ENCODE peak calls at places on chromosomes 7 and 10, in seven cellular contexts. D is PC-9, F is left ventricle myocardium inferior, S is lower lobe of right lung, U is mammary epithelial cell, K is hepatocyte, V is heart right ventricle. H is an unnamed sample. For H3K4me1 and H3K27me3, the result is how much of the 10 kb centered on the place peaks cover.

GRCh38 chr7:78585958-78586357 is 787.4 kb downstream of the PHTF2 start:
- DNase-seq in D (no peak), F (no peak), S (no peak), U (no peak), K (no peak), V (no peak), H (no peak)

GRCh38 chr10:79009144-79009543 is 59.6 kb upstream of the ZMIZ1 start:
- DNase-seq in D (no peak), F (no peak), S (no peak), U (no peak), K (no peak), V (no peak), H (no peak)

GRCh38 chr7:157936976-157937375 is 600.2 kb downstream of the DNAJB6 start:
- DNase-seq in D (no peak), F (no peak), S (no peak), U (no peak), K (no peak), V (no peak), H (no peak)

GRCh38 chr7:1571261-1571650 is 1.4 kb upstream of the PSMG3 start:
- DNase-seq in D (peak), F (no peak), S (peak), U (no peak), K (peak), V (no peak), H (no peak)

GRCh38 chr7:107874605-107875446 is 16.2 kb upstream of the DLD start:
- DNase-seq in D (peak), F (no peak), S (no peak), U (peak), K (peak), V (peak), H (no peak)

GRCh38 chr7:129875160-129875559 is 77.6 kb downstream of the UBE2H start:
- DNase-seq in D (no peak), F (no peak), S (no peak), U (no peak), K (no peak), V (no peak), H (no peak)

GRCh38 chr10:31728698-31729224 is 199.9 kb downstream of the ARHGAP12 start:
- DNase-seq in D (no peak), F (no peak), S (no peak), U (no peak), K (no peak), V (no peak), H (no peak)

GRCh38 chr10:133347636-133348517 is 704 bp downstream of the PRAP1 start:
- DNase-seq in D (no peak), F (no peak), S (peak), U (no peak), K (peak), V (no peak), H (no peak)

GRCh38 chr10:119333146-119333792 is 125.9 kb downstream of the GRK5 start:
- DNase-seq in D (no peak), F (no peak), S (no peak), U (peak), K (no peak), V (no peak), H (no peak)

GRCh38 chr10:69866688-69867461 is 65.2 kb downstream of the COL13A1 start:
- DNase-seq in D (no peak), F (peak), S (no peak), U (peak), K (peak), V (peak), H (peak)

GRCh38 chr10:33234779-33235178 is 99.7 kb downstream of the NRP1 start:
- DNase-seq in D (no peak), F (no peak), S (no peak), U (no peak), K (no peak), V (no peak), H (peak)

GRCh38 chr10:93437000-93437945 is 44.9 kb downstream of the MYOF start:
- DNase-seq in D (peak), F (peak), S (peak), U (peak), K (peak), V (peak), H (peak)

GRCh38 chr10:37436361-37436760 is 311.0 kb downstream of the ANKRD30A start:
- DNase-seq in D (no peak), F (no peak), S (no peak), U (peak), K (no peak), V (no peak), H (no peak)

GRCh38 chr7:100867040-100867795 is at the start of gene TRIP6:
- DNase-seq in D (peak), F (peak), S (peak), U (peak), K (peak), V (peak), H (peak)

GRCh38 chr10:57222129-57222528 is 861.1 kb upstream of the ZWINT start:
- DNase-seq in D (no peak), F (no peak), S (no peak), U (no peak), K (no peak), V (no peak), H (no peak)

GRCh38 chr10:51031995-51032394 is 42.3 kb upstream of the PRKG1 start:
- DNase-seq in D (no peak), F (no peak), S (no peak), U (no peak), K (no peak), V (no peak), H (no peak)

GRCh38 chr10:71217266-71218045 is 5.1 kb downstream of the UNC5B start:
- DNase-seq in D (peak), F (no peak), S (no peak), U (peak), K (peak), V (no peak), H (peak)

GRCh38 chr10:6543431-6544005 is 36.6 kb downstream of the PRKCQ start:
- DNase-seq in D (no peak), F (no peak), S (no peak), U (no peak), K (no peak), V (no peak), H (no peak)

GRCh38 chr7:36441344-36442022 is 51.8 kb downstream of the ANLN start:
- DNase-seq in D (no peak), F (no peak), S (no peak), U (no peak), K (no peak), V (no peak), H (no peak)

GRCh38 chr7:33796538-33796937 is 108.8 kb upstream of the BMPER start:
- DNase-seq in D (no peak), F (no peak), S (no peak), U (no peak), K (no peak), V (no peak), H (no peak)

GRCh38 chr10:88960854-88961253 is 8.3 kb upstream of the ACTA2 start:
- DNase-seq in D (no peak), F (no peak), S (no peak), U (peak), K (no peak), V (no peak), H (no peak)

GRCh38 chr7:139731802-139732470 is 45.9 kb downstream of the HIPK2 start:
- DNase-seq in D (peak), F (peak), S (peak), U (peak), K (peak), V (peak), H (peak)

GRCh38 chr10:112721080-112721698 is 228.9 kb upstream of the TCF7L2 start:
- DNase-seq in D (no peak), F (no peak), S (no peak), U (no peak), K (peak), V (peak), H (no peak)

GRCh38 chr10:24793648-24794379 is 70.1 kb upstream of the ARHGAP21 start:
- DNase-seq in D (no peak), F (no peak), S (no peak), U (no peak), K (no peak), V (no peak), H (no peak)

DNA sequence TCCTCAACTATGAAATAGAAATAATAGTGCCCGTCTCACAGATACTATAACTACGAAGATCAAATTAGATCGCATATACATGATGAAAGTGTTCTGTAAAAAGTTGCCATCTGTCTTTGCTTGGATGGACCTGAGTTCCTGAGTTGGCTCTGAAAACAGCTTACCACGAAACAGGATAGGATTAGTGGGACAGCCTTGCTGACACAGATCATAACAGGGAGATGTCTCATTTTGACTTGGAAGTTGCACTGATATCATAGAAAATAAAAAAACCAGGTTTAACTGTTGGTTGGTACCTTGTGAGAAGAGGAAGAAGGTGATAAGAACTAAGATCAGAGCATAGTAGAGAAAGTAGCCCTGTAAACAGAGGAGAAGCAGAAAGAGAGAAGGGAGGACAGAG is 79.3 kb upstream of the AGBL3 start:
- DNase-seq in D (no peak), F (no peak), S (no peak), U (no peak), K (no peak), V (no peak), H (no peak)
- H3K4me1 ChIP-seq in D (under half), F (half or more), S (under half), U (under half), K (under half), V (under half), H (under half)

DNA sequence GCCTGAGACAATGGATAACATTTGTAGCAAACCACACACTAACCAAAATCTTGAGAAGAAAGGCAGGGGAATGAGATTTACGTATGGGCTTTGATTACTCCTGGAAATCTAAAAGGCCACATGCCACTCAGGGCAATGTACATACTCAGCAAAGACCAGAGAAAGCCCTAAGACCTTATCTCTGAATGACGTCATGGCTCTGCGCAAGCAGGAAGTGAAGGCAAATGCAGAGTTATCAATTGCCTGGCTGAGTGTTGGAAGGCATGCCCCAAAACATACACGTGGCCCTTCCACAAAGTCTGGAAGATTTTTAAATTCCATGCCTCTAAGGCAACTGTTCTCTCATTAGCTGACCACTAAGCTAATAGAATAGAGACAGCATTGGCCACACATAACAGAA is 90.9 kb upstream of the NRBF2 start:
- DNase-seq in D (no peak), F (no peak), S (no peak), U (no peak), K (no peak), V (no peak), H (no peak)
- H3K27me3 ChIP-seq in D (under half), F (under half), S (under half), U (under half), K (under half), V (under half), H (under half)

DNA sequence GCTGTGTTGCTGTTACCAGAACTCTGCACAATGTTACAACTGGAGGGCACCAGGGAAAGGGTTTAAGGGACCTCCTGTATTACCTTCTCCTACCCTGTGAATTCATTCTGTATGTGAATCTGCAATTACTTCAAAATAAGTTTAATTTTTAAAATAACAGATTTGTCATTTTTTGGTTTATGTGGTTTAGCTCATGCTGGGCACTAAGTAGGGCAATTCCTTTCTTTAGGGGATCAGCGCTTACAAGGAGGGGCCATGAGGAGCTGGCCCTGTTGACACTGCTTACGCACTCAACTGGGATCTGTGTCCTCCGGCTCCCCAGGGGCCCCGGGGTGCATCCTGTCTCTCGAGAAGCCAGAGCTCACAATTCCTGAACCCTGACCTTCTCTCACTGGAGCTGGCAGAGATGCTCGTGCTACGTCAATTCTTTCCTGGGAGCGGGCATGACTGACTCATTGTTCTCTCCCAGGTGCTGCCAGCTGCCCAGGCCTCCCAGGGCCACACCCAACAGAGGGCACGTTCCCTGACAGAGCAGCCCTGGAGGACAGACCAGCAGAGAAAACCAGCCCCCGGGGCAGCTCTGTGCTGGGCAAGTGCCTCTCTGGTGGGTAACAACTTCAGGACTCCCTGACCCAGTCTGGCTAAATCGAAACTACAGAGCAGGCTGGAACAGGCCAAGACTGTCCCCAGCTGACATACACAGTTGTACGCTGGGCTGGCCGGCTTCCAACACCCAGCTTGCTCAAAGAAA is 36.8 kb downstream of the CTBP2 start:
- DNase-seq in D (peak), F (peak), S (peak), U (peak), K (no peak), V (peak), H (peak)
- H3K27ac ChIP-seq in D (peak), F (peak), S (peak), U (peak), K (no peak), V (peak), H (peak)

GRCh38 chr7:29192284-29192683 is 2.3 kb upstream of the CHN2 start:
- DNase-seq in D (no peak), F (no peak), S (no peak), U (no peak), K (no peak), V (no peak), H (no peak)
- H3K4me1 ChIP-seq in D (half or more), F (under half), S (under half), U (under half), K (under half), V (under half), H (under half)